ENCODE peak calls at places on chromosomes 3 and 15, in eight cellular contexts. One of them, this sample, is unnamed.

GRCh38 chr3:14861031-14861430 is 42.3 kb downstream of the FGD5 start:
- DNase-seq in adrenal gland: no peak
- DNase-seq in effector memory CD4-positive, alpha-beta T cell: no peak
- DNase-seq in kidney: no peak
- DNase-seq in DND-41: no peak
- DNase-seq in SK-N-MC: no peak
- DNase-seq in heart right ventricle: no peak
- DNase-seq in SJSA1: no peak
- DNase-seq in this sample: no peak

GRCh38 chr3:65334045-65334665 is 646.4 kb upstream of the ADAMTS9 start:
- DNase-seq in adrenal gland: peak
- DNase-seq in effector memory CD4-positive, alpha-beta T cell: no peak
- DNase-seq in kidney: no peak
- DNase-seq in DND-41: no peak
- DNase-seq in SK-N-MC: no peak
- DNase-seq in heart right ventricle: peak
- DNase-seq in SJSA1: no peak
- DNase-seq in this sample: no peak

GRCh38 chr3:139935866-139936817 is 1.2 kb downstream of the CLSTN2 start:
- DNase-seq in adrenal gland: peak
- DNase-seq in effector memory CD4-positive, alpha-beta T cell: no peak
- DNase-seq in kidney: peak
- DNase-seq in DND-41: no peak
- DNase-seq in SK-N-MC: no peak
- DNase-seq in heart right ventricle: peak
- DNase-seq in SJSA1: no peak
- DNase-seq in this sample: peak

GRCh38 chr15:66072616-66073361 is 180.8 kb downstream of the MEGF11 start:
- DNase-seq in adrenal gland: peak
- DNase-seq in effector memory CD4-positive, alpha-beta T cell: no peak
- DNase-seq in kidney: peak
- DNase-seq in DND-41: no peak
- DNase-seq in SK-N-MC: no peak
- DNase-seq in heart right ventricle: no peak
- DNase-seq in SJSA1: no peak
- DNase-seq in this sample: no peak

GRCh38 chr3:38549957-38550840 is 54.1 kb downstream of the EXOG start:
- DNase-seq in adrenal gland: peak
- DNase-seq in effector memory CD4-positive, alpha-beta T cell: no peak
- DNase-seq in kidney: peak
- DNase-seq in DND-41: no peak
- DNase-seq in SK-N-MC: no peak
- DNase-seq in heart right ventricle: no peak
- DNase-seq in SJSA1: no peak
- DNase-seq in this sample: no peak

GRCh38 chr3:188316723-188317070 is 162.7 kb downstream of the LPP start:
- DNase-seq in adrenal gland: no peak
- DNase-seq in effector memory CD4-positive, alpha-beta T cell: no peak
- DNase-seq in kidney: no peak
- DNase-seq in DND-41: no peak
- DNase-seq in SK-N-MC: no peak
- DNase-seq in heart right ventricle: no peak
- DNase-seq in SJSA1: no peak
- DNase-seq in this sample: no peak

GRCh38 chr3:189269356-189269755 is 97.6 kb downstream of the TPRG1 start:
- DNase-seq in adrenal gland: no peak
- DNase-seq in effector memory CD4-positive, alpha-beta T cell: no peak
- DNase-seq in kidney: no peak
- DNase-seq in DND-41: no peak
- DNase-seq in SK-N-MC: no peak
- DNase-seq in heart right ventricle: no peak
- DNase-seq in SJSA1: no peak
- DNase-seq in this sample: no peak

GRCh38 chr3:171190668-171191067 is 164.1 kb upstream of the SLC2A2 start:
- DNase-seq in adrenal gland: no peak
- DNase-seq in effector memory CD4-positive, alpha-beta T cell: no peak
- DNase-seq in kidney: no peak
- DNase-seq in DND-41: no peak
- DNase-seq in SK-N-MC: no peak
- DNase-seq in heart right ventricle: no peak
- DNase-seq in SJSA1: no peak
- DNase-seq in this sample: no peak

GRCh38 chr3:148992027-148992634 is 791 bp downstream of the GYG1 start:
- DNase-seq in adrenal gland: peak
- DNase-seq in effector memory CD4-positive, alpha-beta T cell: no peak
- DNase-seq in kidney: peak
- DNase-seq in DND-41: no peak
- DNase-seq in SK-N-MC: no peak
- DNase-seq in heart right ventricle: peak
- DNase-seq in SJSA1: peak
- DNase-seq in this sample: peak

GRCh38 chr3:174023445-174023844 is 625.9 kb downstream of the NLGN1 start:
- DNase-seq in adrenal gland: no peak
- DNase-seq in effector memory CD4-positive, alpha-beta T cell: no peak
- DNase-seq in kidney: no peak
- DNase-seq in DND-41: no peak
- DNase-seq in SK-N-MC: no peak
- DNase-seq in heart right ventricle: peak
- DNase-seq in SJSA1: no peak
- DNase-seq in this sample: no peak

DNA sequence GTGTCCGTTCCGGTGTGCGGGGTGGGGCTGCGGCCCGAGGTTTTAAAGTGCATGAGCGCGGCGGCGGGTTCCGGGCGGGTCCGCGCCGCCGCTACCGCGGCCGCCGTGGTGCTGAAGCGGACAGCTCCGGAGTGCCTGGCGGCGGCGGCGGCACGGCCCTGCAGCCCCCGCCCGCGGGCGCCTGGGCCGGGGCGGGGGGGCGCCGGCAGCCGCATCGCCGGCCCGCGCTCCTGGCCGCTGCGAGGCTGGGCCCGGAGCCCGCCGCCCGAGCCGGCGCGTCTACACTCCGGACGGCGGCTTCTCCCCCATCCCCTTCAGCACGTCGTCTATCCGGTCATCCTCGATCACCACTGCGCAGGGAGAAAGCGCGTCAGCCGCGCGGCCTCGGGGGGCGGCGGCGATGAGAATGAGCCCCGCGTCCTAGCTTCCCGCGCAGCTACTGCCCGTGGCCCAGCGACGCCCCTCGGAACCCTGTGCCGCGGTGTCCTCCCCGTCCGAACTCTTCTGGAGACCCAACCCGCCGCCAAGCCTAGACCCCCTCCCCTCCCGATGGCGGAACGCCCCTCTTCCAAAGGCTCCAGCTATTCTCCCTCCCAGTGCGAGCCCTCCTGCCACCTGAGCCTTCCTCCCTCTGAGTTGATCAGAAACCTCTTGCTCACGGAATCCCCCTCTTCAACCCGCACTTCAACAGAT is 1.3 kb downstream of the CAMK2N2 start:
- DNase-seq in adrenal gland: no peak
- DNase-seq in effector memory CD4-positive, alpha-beta T cell: no peak
- DNase-seq in kidney: peak
- DNase-seq in DND-41: no peak
- DNase-seq in SK-N-MC: no peak
- DNase-seq in heart right ventricle: peak
- DNase-seq in SJSA1: no peak
- DNase-seq in this sample: no peak
- H3K4me3 ChIP-seq in adrenal gland: no peak
- H3K4me3 ChIP-seq in effector memory CD4-positive, alpha-beta T cell: peak
- H3K4me3 ChIP-seq in kidney: no peak
- H3K4me3 ChIP-seq in DND-41: no peak
- H3K4me3 ChIP-seq in SK-N-MC: peak
- H3K4me3 ChIP-seq in heart right ventricle: peak
- H3K4me3 ChIP-seq in SJSA1: no peak
- H3K4me3 ChIP-seq in this sample: no peak

GRCh38 chr3:13013595-13013993 is 59.6 kb downstream of the IQSEC1 start:
- DNase-seq in adrenal gland: no peak
- DNase-seq in effector memory CD4-positive, alpha-beta T cell: no peak
- DNase-seq in kidney: no peak
- DNase-seq in DND-41: no peak
- DNase-seq in SK-N-MC: no peak
- DNase-seq in heart right ventricle: no peak
- DNase-seq in SJSA1: no peak
- DNase-seq in this sample: no peak
- H3K4me3 ChIP-seq in adrenal gland: no peak
- H3K4me3 ChIP-seq in effector memory CD4-positive, alpha-beta T cell: peak
- H3K4me3 ChIP-seq in kidney: no peak
- H3K4me3 ChIP-seq in DND-41: no peak
- H3K4me3 ChIP-seq in SK-N-MC: no peak
- H3K4me3 ChIP-seq in heart right ventricle: no peak
- H3K4me3 ChIP-seq in SJSA1: no peak
- H3K4me3 ChIP-seq in this sample: no peak

GRCh38 chr3:11601446-11602241 is 42.1 kb downstream of the VGLL4 start:
- DNase-seq in adrenal gland: no peak
- DNase-seq in effector memory CD4-positive, alpha-beta T cell: no peak
- DNase-seq in kidney: no peak
- DNase-seq in DND-41: no peak
- DNase-seq in SK-N-MC: no peak
- DNase-seq in heart right ventricle: peak
- DNase-seq in SJSA1: no peak
- DNase-seq in this sample: no peak
- H3K4me3 ChIP-seq in adrenal gland: no peak
- H3K4me3 ChIP-seq in effector memory CD4-positive, alpha-beta T cell: no peak
- H3K4me3 ChIP-seq in kidney: no peak
- H3K4me3 ChIP-seq in DND-41: no peak
- H3K4me3 ChIP-seq in SK-N-MC: no peak
- H3K4me3 ChIP-seq in heart right ventricle: no peak
- H3K4me3 ChIP-seq in SJSA1: no peak
- H3K4me3 ChIP-seq in this sample: no peak

DNA sequence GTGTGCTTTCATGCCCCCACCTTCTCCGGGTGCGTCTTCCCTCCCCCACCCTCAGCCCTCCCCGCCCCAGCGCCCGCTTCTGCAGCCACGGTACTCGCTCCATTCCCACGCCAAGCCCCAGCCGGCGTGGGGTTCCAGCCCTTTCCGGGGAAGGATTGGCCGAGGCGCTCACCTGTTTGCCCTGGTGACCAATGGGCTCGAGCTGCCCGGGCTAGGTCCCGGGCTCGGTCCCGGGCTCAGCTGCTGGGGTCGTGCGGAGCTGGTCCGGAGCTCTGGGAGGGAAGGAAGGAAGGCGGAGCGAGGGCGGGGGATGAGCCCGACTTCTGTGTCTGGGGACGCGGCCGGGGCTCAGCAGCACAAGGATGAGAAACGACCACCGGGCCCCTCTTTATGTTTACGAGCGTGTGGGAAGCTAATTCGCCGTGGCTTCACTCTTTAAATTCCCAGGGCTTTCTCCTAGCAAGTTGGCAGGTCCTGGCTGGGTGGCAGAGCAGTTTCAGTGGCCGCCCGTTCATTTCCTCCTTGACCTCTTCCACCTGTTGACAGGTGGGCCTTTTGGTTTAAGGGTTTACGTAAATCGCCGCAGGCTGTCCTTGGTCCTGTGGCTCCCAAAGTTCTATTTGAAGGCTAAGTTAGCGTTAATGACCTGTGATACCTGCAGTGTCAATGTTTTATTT is at the start of gene IGSF10:
- DNase-seq in adrenal gland: peak
- DNase-seq in effector memory CD4-positive, alpha-beta T cell: no peak
- DNase-seq in kidney: peak
- DNase-seq in DND-41: peak
- DNase-seq in SK-N-MC: no peak
- DNase-seq in heart right ventricle: no peak
- DNase-seq in SJSA1: no peak
- DNase-seq in this sample: peak
- H3K4me3 ChIP-seq in adrenal gland: peak
- H3K4me3 ChIP-seq in effector memory CD4-positive, alpha-beta T cell: no peak
- H3K4me3 ChIP-seq in kidney: peak
- H3K4me3 ChIP-seq in DND-41: peak
- H3K4me3 ChIP-seq in SK-N-MC: peak
- H3K4me3 ChIP-seq in heart right ventricle: peak
- H3K4me3 ChIP-seq in SJSA1: peak
- H3K4me3 ChIP-seq in this sample: peak

DNA sequence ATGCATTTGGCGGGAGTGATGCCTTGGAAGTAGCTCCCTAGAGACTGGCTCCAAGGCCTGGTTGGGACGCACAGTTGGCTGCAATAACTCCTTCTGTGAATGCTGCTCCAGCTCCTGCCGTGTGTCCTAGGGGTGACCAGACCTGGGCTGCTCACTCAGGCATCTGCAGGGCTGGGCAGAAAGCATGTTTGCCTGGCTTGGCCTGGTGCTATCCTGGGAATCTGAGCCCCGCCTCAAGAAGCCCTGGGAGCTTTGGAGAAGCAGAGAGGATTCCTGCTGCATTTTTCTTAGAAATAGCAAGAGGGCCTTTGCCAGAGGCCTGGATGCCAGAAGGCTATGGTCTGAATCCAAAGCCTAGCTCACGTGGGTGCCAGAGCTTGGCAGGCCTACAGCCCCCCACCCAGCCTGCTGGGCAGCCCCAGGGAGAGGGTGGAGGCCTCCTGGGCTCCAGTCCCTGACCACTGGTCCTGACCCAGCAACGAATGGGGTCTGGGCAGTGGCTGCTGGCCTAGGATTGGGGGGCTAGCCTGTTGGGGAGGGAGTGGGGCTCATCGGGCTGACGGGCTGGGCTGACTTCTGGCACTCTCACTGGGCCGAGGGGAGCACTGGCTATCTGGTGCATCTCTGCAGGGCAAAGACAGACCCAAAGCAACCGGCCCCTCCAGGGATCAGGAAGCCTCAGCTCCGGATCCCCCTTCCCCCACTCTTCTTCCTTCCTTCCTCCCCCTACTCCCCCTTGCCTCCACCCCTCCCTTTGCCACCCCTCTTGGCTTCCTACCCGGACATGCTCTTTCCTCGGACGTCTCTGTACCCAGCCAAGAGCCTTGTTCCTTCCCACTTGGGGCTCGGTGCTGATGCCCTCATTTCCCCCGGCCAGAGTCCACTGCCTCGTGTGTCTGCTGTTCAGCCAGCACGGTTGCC is 10.5 kb downstream of the SEMA3F start:
- DNase-seq in adrenal gland: no peak
- DNase-seq in effector memory CD4-positive, alpha-beta T cell: no peak
- DNase-seq in kidney: peak
- DNase-seq in DND-41: no peak
- DNase-seq in SK-N-MC: no peak
- DNase-seq in heart right ventricle: peak
- DNase-seq in SJSA1: no peak
- DNase-seq in this sample: peak
- H3K4me3 ChIP-seq in adrenal gland: no peak
- H3K4me3 ChIP-seq in effector memory CD4-positive, alpha-beta T cell: no peak
- H3K4me3 ChIP-seq in kidney: no peak
- H3K4me3 ChIP-seq in DND-41: no peak
- H3K4me3 ChIP-seq in SK-N-MC: no peak
- H3K4me3 ChIP-seq in heart right ventricle: no peak
- H3K4me3 ChIP-seq in SJSA1: no peak
- H3K4me3 ChIP-seq in this sample: no peak